ENCODE peak calls at places on chromosomes 16 and 17, in eight cellular contexts. One of them, this sample, is unnamed.

GRCh38 chr16:53714080-53715050 is 10.4 kb downstream of the FTO start:
- DNase-seq in sciatic nerve: no peak
- DNase-seq in astrocyte: no peak
- DNase-seq in NCI-H1105 treated with DMSO at 0.1 percent for 48 hours: peak; percentile 85
- DNase-seq in activated naive CD4-positive, alpha-beta T cell treated with anti-CD3 and anti-CD28 coated beads for 36 hours: no peak
- DNase-seq in NCI-H1092: peak; percentile 85
- DNase-seq in WTC11: no peak
- DNase-seq in mesothelial cell of epicardium: no peak
- DNase-seq in this sample: no peak

GRCh38 chr17:64041912-64042311 is 21.5 kb upstream of the ICAM2 start:
- DNase-seq in activated naive CD4-positive, alpha-beta T cell treated with anti-CD3 and anti-CD28 coated beads for 36 hours: no peak
- DNase-seq in mesothelial cell of epicardium: no peak
- DNase-seq in astrocyte: no peak
- DNase-seq in WTC11: no peak
- DNase-seq in NCI-H1092: no peak
- DNase-seq in NCI-H1105 treated with DMSO at 0.1 percent for 48 hours: no peak
- DNase-seq in sciatic nerve: no peak
- DNase-seq in this sample: no peak

GRCh38 chr16:49856741-49857330 is 924 bp upstream of the ZNF423 start:
- DNase-seq in NCI-H1092: peak; percentile 63
- DNase-seq in mesothelial cell of epicardium: peak; percentile 70
- DNase-seq in astrocyte: peak; percentile 79
- DNase-seq in WTC11: peak; percentile 80
- DNase-seq in activated naive CD4-positive, alpha-beta T cell treated with anti-CD3 and anti-CD28 coated beads for 36 hours: peak; percentile 56
- DNase-seq in sciatic nerve: peak; percentile 85
- DNase-seq in NCI-H1105 treated with DMSO at 0.1 percent for 48 hours: peak; percentile 72
- DNase-seq in this sample: no peak

GRCh38 chr16:85398050-85398451 is 215.1 kb upstream of the GSE1 start:
- DNase-seq in NCI-H1105 treated with DMSO at 0.1 percent for 48 hours: no peak
- DNase-seq in astrocyte: no peak
- DNase-seq in NCI-H1092: no peak
- DNase-seq in WTC11: peak; percentile 5
- DNase-seq in mesothelial cell of epicardium: peak; percentile 1
- DNase-seq in activated naive CD4-positive, alpha-beta T cell treated with anti-CD3 and anti-CD28 coated beads for 36 hours: no peak
- DNase-seq in sciatic nerve: peak; percentile 48
- DNase-seq in this sample: no peak

GRCh38 chr16:19523184-19523558 is 571 bp upstream of the CCP110 start:
- DNase-seq in WTC11: no peak
- DNase-seq in NCI-H1092: no peak
- DNase-seq in astrocyte: no peak
- DNase-seq in mesothelial cell of epicardium: no peak
- DNase-seq in NCI-H1105 treated with DMSO at 0.1 percent for 48 hours: no peak
- DNase-seq in activated naive CD4-positive, alpha-beta T cell treated with anti-CD3 and anti-CD28 coated beads for 36 hours: no peak
- DNase-seq in sciatic nerve: no peak
- DNase-seq in this sample: no peak

GRCh38 chr17:65910836-65911235 is 281.1 kb downstream of the CEP112 start:
- DNase-seq in NCI-H1092: no peak
- DNase-seq in WTC11: no peak
- DNase-seq in sciatic nerve: no peak
- DNase-seq in NCI-H1105 treated with DMSO at 0.1 percent for 48 hours: no peak
- DNase-seq in activated naive CD4-positive, alpha-beta T cell treated with anti-CD3 and anti-CD28 coated beads for 36 hours: no peak
- DNase-seq in mesothelial cell of epicardium: no peak
- DNase-seq in astrocyte: no peak
- DNase-seq in this sample: no peak

GRCh38 chr17:27475070-27475673 is 18.9 kb downstream of the KSR1 start:
- DNase-seq in NCI-H1105 treated with DMSO at 0.1 percent for 48 hours: no peak
- DNase-seq in mesothelial cell of epicardium: no peak
- DNase-seq in astrocyte: no peak
- DNase-seq in NCI-H1092: no peak
- DNase-seq in sciatic nerve: no peak
- DNase-seq in WTC11: no peak
- DNase-seq in activated naive CD4-positive, alpha-beta T cell treated with anti-CD3 and anti-CD28 coated beads for 36 hours: peak; percentile 86
- DNase-seq in this sample: no peak

GRCh38 chr17:35914354-35914753 is 16.2 kb downstream of the RDM1 start:
- DNase-seq in NCI-H1092: no peak
- DNase-seq in WTC11: no peak
- DNase-seq in NCI-H1105 treated with DMSO at 0.1 percent for 48 hours: no peak
- DNase-seq in activated naive CD4-positive, alpha-beta T cell treated with anti-CD3 and anti-CD28 coated beads for 36 hours: no peak
- DNase-seq in astrocyte: no peak
- DNase-seq in mesothelial cell of epicardium: no peak
- DNase-seq in sciatic nerve: no peak
- DNase-seq in this sample: no peak

GRCh38 chr16:2969545-2970521 is 685 bp downstream of the PAQR4 start:
- DNase-seq in sciatic nerve: peak; percentile 81
- DNase-seq in mesothelial cell of epicardium: no peak
- DNase-seq in activated naive CD4-positive, alpha-beta T cell treated with anti-CD3 and anti-CD28 coated beads for 36 hours: peak; percentile 87
- DNase-seq in astrocyte: peak; percentile 4
- DNase-seq in NCI-H1092: no peak
- DNase-seq in WTC11: peak; percentile 85
- DNase-seq in NCI-H1105 treated with DMSO at 0.1 percent for 48 hours: peak; percentile 5
- DNase-seq in this sample: peak; percentile 70

GRCh38 chr17:44919885-44920564 is 4.7 kb upstream of the GFAP start:
- DNase-seq in WTC11: peak; percentile 81
- DNase-seq in activated naive CD4-positive, alpha-beta T cell treated with anti-CD3 and anti-CD28 coated beads for 36 hours: peak; percentile 84
- DNase-seq in sciatic nerve: peak; percentile 85
- DNase-seq in mesothelial cell of epicardium: peak; percentile 59
- DNase-seq in NCI-H1092: peak; percentile 61
- DNase-seq in NCI-H1105 treated with DMSO at 0.1 percent for 48 hours: peak; percentile 46
- DNase-seq in astrocyte: peak; percentile 56
- DNase-seq in this sample: peak; percentile 74

GRCh38 chr17:81101614-81102306 is 63.5 kb upstream of the PVALEF start:
- DNase-seq in sciatic nerve: peak; percentile 87
- DNase-seq in activated naive CD4-positive, alpha-beta T cell treated with anti-CD3 and anti-CD28 coated beads for 36 hours: peak; percentile 89
- DNase-seq in astrocyte: peak; percentile 29
- DNase-seq in NCI-H1092: peak; percentile 61
- DNase-seq in mesothelial cell of epicardium: peak; percentile 72
- DNase-seq in WTC11: peak; percentile 96
- DNase-seq in NCI-H1105 treated with DMSO at 0.1 percent for 48 hours: peak; percentile 62
- DNase-seq in this sample: peak; percentile 89

GRCh38 chr16:878886-879285 is 78.4 kb upstream of the GNG13 start:
- DNase-seq in NCI-H1105 treated with DMSO at 0.1 percent for 48 hours: no peak
- DNase-seq in mesothelial cell of epicardium: no peak
- DNase-seq in WTC11: no peak
- DNase-seq in astrocyte: no peak
- DNase-seq in NCI-H1092: no peak
- DNase-seq in sciatic nerve: no peak
- DNase-seq in activated naive CD4-positive, alpha-beta T cell treated with anti-CD3 and anti-CD28 coated beads for 36 hours: no peak
- DNase-seq in this sample: no peak

GRCh38 chr16:63050391-63050790 is 1014.2 kb upstream of the CDH8 start:
- DNase-seq in mesothelial cell of epicardium: no peak
- DNase-seq in NCI-H1092: no peak
- DNase-seq in activated naive CD4-positive, alpha-beta T cell treated with anti-CD3 and anti-CD28 coated beads for 36 hours: no peak
- DNase-seq in astrocyte: no peak
- DNase-seq in sciatic nerve: no peak
- DNase-seq in WTC11: no peak
- DNase-seq in NCI-H1105 treated with DMSO at 0.1 percent for 48 hours: no peak
- DNase-seq in this sample: no peak